ENCODE peak calls at places on chromosomes 1 and 21, in seven cellular contexts. U, O, X, J, F, W and R are unnamed samples.

GRCh38 chr1:6287431-6287886 is 26.6 kb upstream of the GPR153 start:
- DNase-seq in U (no peak), O (no peak), X (peak; percentile 43), J (no peak), F (no peak), W (no peak), R (no peak)

GRCh38 chr1:77473690-77474089 is 191.9 kb downstream of the AK5 start:
- DNase-seq in U (no peak), O (peak; percentile 81), X (no peak), J (peak; percentile 78), F (no peak), W (peak; percentile 72), R (peak; percentile 65)

GRCh38 chr1:173009597-173009996 is 41.1 kb downstream of the TNFSF18 start:
- DNase-seq in U (no peak), O (no peak), X (no peak), J (peak; percentile 30), F (no peak), W (no peak), R (no peak)

GRCh38 chr1:164635784-164636729 is 77.1 kb downstream of the PBX1 start:
- DNase-seq in U (no peak), O (no peak), X (peak; percentile 61), J (no peak), F (no peak), W (no peak), R (no peak)

GRCh38 chr1:167935252-167936067 is 1.0 kb upstream of the DCAF6 start:
- DNase-seq in U (no peak), O (peak; percentile 25), X (peak; percentile 53), J (peak; percentile 35), F (peak; percentile 46), W (no peak), R (peak; percentile 50)

GRCh38 chr21:28771790-28772501 is 220.7 kb downstream of the LTN1 start:
- DNase-seq in U (no peak), O (peak; percentile 82), X (peak; percentile 59), J (peak; percentile 64), F (no peak), W (peak; percentile 76), R (peak; percentile 97)

GRCh38 chr1:14421977-14422609 is 176.4 kb upstream of the KAZN start:
- DNase-seq in U (no peak), O (no peak), X (no peak), J (no peak), F (no peak), W (no peak), R (no peak)

GRCh38 chr1:163692266-163692665 is 370.5 kb downstream of the NUF2 start:
- DNase-seq in U (peak; percentile 45), O (no peak), X (no peak), J (no peak), F (no peak), W (no peak), R (no peak)

GRCh38 chr1:95002657-95003432 is 69.9 kb downstream of the ALG14 start:
- DNase-seq in U (no peak), O (no peak), X (peak; percentile 49), J (peak; percentile 35), F (peak; percentile 35), W (no peak), R (peak; percentile 60)

GRCh38 chr1:85465099-85465790 is at the start of gene DDAH1:
- DNase-seq in U (peak; percentile 69), O (peak; percentile 53), X (peak; percentile 87), J (peak; percentile 68), F (peak; percentile 58), W (no peak), R (peak; percentile 65)

GRCh38 chr1:182003025-182003725 is 58.3 kb downstream of the ZNF648 start:
- DNase-seq in U (no peak), O (no peak), X (no peak), J (no peak), F (no peak), W (no peak), R (no peak)

DNA sequence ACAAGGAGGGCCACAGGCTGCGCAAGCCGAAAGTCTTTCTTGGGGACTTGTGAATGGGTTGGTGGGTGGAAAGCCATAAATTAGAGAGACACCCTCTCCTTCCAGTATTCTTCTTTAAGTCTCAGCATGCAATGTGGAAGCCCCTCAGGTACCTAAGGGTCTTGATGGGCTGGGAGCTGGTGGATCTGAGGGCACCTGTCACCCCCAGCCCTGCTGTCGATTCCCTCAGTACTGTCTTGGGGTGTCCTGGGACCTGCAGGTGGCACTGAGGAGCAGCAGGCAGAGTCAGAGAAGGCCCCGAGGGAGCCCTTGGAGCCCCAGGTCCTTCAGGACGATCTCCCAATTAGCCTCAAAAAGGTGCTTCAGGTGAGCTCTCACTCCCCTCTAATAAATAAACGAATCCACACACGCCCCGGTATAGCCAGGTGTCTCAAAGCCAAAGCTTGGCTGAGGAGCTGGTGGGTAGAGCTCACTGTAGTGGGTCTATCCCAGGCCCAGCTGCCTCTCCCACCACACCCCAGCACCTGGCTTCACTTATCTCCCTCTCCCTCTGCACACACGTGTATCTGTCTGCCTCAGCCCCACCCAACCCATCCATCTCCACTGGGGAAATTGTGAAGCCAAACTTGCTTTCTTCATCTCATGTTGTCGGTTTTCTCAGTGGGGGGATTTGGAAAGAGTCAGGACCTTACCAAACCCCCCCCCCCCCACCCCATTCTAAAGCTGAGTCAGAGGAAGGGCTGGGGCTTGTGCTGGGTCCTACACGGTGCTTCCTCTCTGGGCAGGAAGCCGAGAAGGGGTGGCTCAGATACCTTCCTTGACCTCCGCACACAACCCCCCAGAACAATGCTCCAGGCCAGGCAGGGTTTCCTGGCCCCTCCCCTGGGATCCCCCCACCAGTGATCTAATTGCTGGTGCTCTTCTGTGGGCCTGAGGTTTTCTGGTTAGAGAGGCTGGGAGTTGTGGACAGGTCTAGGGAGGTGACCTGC is 1.6 kb downstream of the ADAM15 start:
- DNase-seq in U (peak; percentile 71), O (no peak), X (no peak), J (no peak), F (no peak), W (no peak), R (no peak)
- TF ChIP-seq CTCF in U (peak; percentile 5), O (peak; percentile 17), X (peak; percentile 10), J (peak; percentile 33), F (no peak), W (peak; percentile 46), R (no peak)

GRCh38 chr1:156444407-156445001 is 56.1 kb downstream of the MEF2D start:
- DNase-seq in U (no peak), O (no peak), X (no peak), J (peak; percentile 35), F (no peak), W (no peak), R (peak; percentile 22)
- TF ChIP-seq CTCF in U (peak; percentile 30), O (peak; percentile 37), X (peak; percentile 45), J (peak; percentile 41), F (peak; percentile 11), W (peak; percentile 32), R (peak; percentile 45)

DNA sequence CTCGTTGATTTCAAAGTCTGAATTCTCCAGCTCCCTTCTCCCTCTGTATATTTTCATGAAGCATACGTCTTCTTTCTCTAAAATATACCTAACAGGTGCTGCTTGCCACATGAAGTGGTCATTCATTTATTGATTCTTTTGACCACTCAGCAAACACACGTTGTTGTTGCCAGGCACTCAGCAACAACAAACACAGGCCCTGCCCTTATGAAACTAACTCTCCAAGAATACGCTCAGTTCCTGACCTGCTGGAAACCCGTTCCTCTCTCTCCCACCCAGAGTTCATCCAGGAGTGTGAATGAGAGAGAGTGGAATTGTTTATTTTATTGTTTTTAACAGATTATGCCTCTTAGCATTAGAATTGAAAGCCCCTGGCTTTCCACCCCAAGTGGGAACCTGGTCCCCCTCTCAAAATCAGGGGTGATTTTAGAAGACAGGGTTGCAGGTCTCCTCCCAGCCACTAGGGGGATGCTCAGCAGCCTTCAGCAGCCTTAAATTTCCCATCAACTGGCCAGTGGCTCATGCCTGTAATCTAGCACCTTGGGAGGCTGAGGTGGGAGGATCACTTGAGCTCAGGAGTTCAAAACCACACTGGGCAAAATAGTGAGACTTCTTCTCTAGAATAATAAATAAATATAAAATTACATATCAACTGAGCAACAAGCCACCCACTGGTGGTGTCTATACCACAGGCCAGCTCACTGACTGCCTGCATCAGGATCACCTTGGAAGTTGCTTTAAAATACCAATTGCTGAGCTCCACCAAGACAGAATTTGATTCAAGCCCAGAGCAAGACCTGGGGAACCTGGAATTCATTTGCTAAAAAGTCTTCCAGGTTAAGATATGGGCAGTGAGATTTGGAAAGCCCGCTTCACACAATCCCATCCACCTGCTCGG is 181.0 kb upstream of the KLHDC7A start:
- DNase-seq in U (no peak), O (no peak), X (peak; percentile 40), J (no peak), F (peak; percentile 40), W (no peak), R (no peak)
- TF ChIP-seq CTCF in U (peak; percentile 39), O (peak; percentile 36), X (peak; percentile 62), J (peak; percentile 42), F (peak; percentile 52), W (peak; percentile 22), R (peak; percentile 42)

DNA sequence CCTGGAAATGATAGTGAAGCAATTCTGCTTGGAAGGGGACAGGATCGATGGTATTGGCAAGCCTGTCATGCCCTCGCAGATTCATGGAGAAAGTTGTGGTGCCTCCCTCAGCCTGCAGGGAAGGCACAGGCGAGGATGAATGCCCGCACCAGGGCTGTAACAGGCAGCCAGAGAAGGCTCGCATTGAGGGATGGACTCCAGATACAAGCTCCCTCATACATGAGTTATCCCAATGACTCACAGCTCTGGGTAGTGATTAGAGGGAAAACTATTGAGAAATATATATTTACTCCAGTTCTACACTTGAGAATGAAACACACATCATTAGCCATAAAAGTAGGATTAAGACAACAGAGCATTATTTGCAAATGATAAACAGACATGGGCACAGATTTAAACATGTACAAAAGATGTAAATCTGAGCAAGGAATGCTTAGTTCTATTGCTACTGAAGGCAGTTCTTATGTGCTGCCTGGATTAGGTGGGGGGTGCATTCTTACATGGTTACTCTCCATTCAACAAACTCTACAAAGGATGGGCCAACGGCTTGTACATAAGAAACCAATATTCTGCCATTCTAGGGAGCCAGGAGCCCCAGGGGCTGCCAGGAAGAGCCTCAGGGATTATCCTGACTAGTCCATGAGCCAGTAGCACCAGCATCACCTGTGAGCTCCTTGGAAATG is 98.0 kb downstream of the CSMD2 start:
- DNase-seq in U (no peak), O (peak; percentile 84), X (peak; percentile 36), J (peak; percentile 0), F (no peak), W (peak; percentile 65), R (peak; percentile 24)
- TF ChIP-seq CTCF in U (no peak), O (no peak), X (no peak), J (no peak), F (no peak), W (peak; percentile 15), R (no peak)

GRCh38 chr1:48924099-48924498 is 147.4 kb upstream of the BEND5 start:
- DNase-seq in U (no peak), O (no peak), X (no peak), J (no peak), F (no peak), W (no peak), R (no peak)

GRCh38 chr1:48931571-48932251 is 155.0 kb upstream of the BEND5 start:
- DNase-seq in U (no peak), O (peak; percentile 77), X (peak; percentile 13), J (peak; percentile 16), F (peak; percentile 43), W (no peak), R (no peak)

GRCh38 chr1:48930011-48930410 is 153.3 kb upstream of the BEND5 start:
- DNase-seq in U (no peak), O (no peak), X (no peak), J (no peak), F (no peak), W (no peak), R (no peak)
- TF ChIP-seq CTCF in U (no peak), O (no peak), X (no peak), J (no peak), F (no peak), W (no peak), R (no peak)

GRCh38 chr1:115764541-115764940 is 4.0 kb downstream of the CASQ2 start:
- DNase-seq in U (no peak), O (no peak), X (peak; percentile 64), J (peak; percentile 42), F (no peak), W (no peak), R (peak; percentile 65)
- TF ChIP-seq CTCF in U (peak; percentile 18), O (peak; percentile 25), X (peak; percentile 69), J (peak; percentile 46), F (no peak), W (peak; percentile 35), R (peak; percentile 60)